ENCODE peak calls at places on chromosomes 11 and 22, in seven cellular contexts. V is stomach, H is prostate gland, B is HCT116, Y is transverse colon, G is HepG2, M is upper lobe of left lung. I is an unnamed sample.

GRCh38 chr11:2933376-2934056 is 4.3 kb upstream of the PHLDA2 start:
- DNase-seq in B (peak; percentile 89), G (no peak), V (peak; percentile 84), M (peak; percentile 95), H (no peak), Y (peak; percentile 70), I (peak; percentile 76)

GRCh38 chr11:76610871-76611475 is 59.6 kb downstream of the LRRC32 start:
- DNase-seq in Y (no peak), G (no peak), B (no peak), H (no peak), M (no peak), V (no peak), I (no peak)

GRCh38 chr11:46475041-46475925 is 83.7 kb upstream of the CHRM4 start:
- DNase-seq in H (no peak), Y (no peak), M (no peak), V (no peak), B (no peak), G (no peak), I (no peak)

GRCh38 chr22:32204856-32205722 is at the start of gene RFPL2:
- DNase-seq in B (peak; percentile 66), G (peak; percentile 61), Y (peak; percentile 32), H (no peak), M (peak; percentile 60), V (no peak), I (no peak)

GRCh38 chr11:48103621-48104561 is 112.7 kb upstream of the OR4B1 start:
- DNase-seq in M (no peak), H (peak; percentile 69), V (no peak), G (peak; percentile 29), B (no peak), Y (peak; percentile 51), I (no peak)

GRCh38 chr11:95764267-95764898 is 25.2 kb downstream of the FAM76B start:
- DNase-seq in Y (no peak), V (no peak), G (peak; percentile 47), H (no peak), B (peak; percentile 27), M (no peak), I (no peak)

GRCh38 chr11:36492724-36493304 is 17.3 kb downstream of the TRAF6 start:
- DNase-seq in M (no peak), B (peak; percentile 42), Y (no peak), V (no peak), G (peak; percentile 35), H (no peak), I (no peak)

GRCh38 chr22:38077595-38077994 is 6.4 kb downstream of the SLC16A8 start:
- DNase-seq in Y (no peak), G (no peak), V (no peak), M (no peak), H (no peak), B (no peak), I (no peak)

GRCh38 chr11:92246637-92247036 is 22.0 kb downstream of the FAT3 start:
- DNase-seq in B (no peak), V (no peak), H (no peak), M (no peak), G (no peak), Y (no peak), I (no peak)

GRCh38 chr11:111376453-111376871 is 2.6 kb downstream of the POU2AF1 start:
- DNase-seq in B (no peak), V (no peak), Y (no peak), G (no peak), H (no peak), M (no peak), I (no peak)

GRCh38 chr22:49618689-49618953 is 209.1 kb downstream of the BRD1 start:
- DNase-seq in V (no peak), B (no peak), H (no peak), M (no peak), Y (no peak), G (no peak), I (no peak)

GRCh38 chr22:22710719-22711531 is 66.5 kb downstream of the GGTLC2 start:
- DNase-seq in Y (peak; percentile 77), G (peak; percentile 15), V (peak; percentile 74), M (peak; percentile 68), H (peak; percentile 58), B (no peak), I (peak; percentile 27)

GRCh38 chr11:46064221-46064620 is 57.0 kb downstream of the PHF21A start:
- DNase-seq in G (no peak), V (no peak), B (no peak), M (no peak), H (no peak), Y (no peak), I (no peak)

GRCh38 chr11:110409174-110409573 is 20.6 kb upstream of the FDX1 start:
- DNase-seq in H (no peak), B (no peak), V (no peak), M (no peak), G (no peak), Y (no peak), I (no peak)

GRCh38 chr11:2661173-2662023 is 38.4 kb downstream of the KCNQ1OT1 start:
- DNase-seq in V (peak; percentile 16), M (no peak), G (no peak), H (no peak), Y (no peak), B (no peak), I (peak; percentile 38)

GRCh38 chr11:70265341-70265740 is 5.1 kb upstream of the PPFIA1 start:
- DNase-seq in G (no peak), Y (no peak), M (no peak), H (no peak), V (no peak), B (no peak), I (no peak)

GRCh38 chr11:40125054-40125453 is 1334.4 kb downstream of the LRRC4C start:
- DNase-seq in H (no peak), M (no peak), Y (no peak), G (no peak), B (no peak), V (no peak), I (no peak)

GRCh38 chr11:106463154-106463553 is 385.7 kb downstream of the AASDHPPT start:
- DNase-seq in B (no peak), H (no peak), G (no peak), M (no peak), Y (no peak), V (no peak), I (no peak)

GRCh38 chr11:351411-351810 is 17.9 kb upstream of the B4GALNT4 start:
- DNase-seq in V (no peak), Y (no peak), H (no peak), B (no peak), M (no peak), G (no peak), I (no peak)

GRCh38 chr11:353315-353857 is 15.9 kb upstream of the B4GALNT4 start:
- DNase-seq in G (peak; percentile 90), B (no peak), M (peak; percentile 82), V (peak; percentile 87), H (peak; percentile 88), Y (peak; percentile 73), I (peak; percentile 85)

GRCh38 chr11:355581-356458 is 13.5 kb upstream of the B4GALNT4 start:
- DNase-seq in M (peak; percentile 91), H (peak; percentile 88), V (peak; percentile 93), Y (peak; percentile 95), G (peak; percentile 90), B (peak; percentile 65), I (peak; percentile 92)

GRCh38 chr11:350723-351255 is 18.5 kb upstream of the B4GALNT4 start:
- DNase-seq in V (no peak), Y (no peak), G (no peak), M (no peak), B (no peak), H (peak; percentile 81), I (no peak)

GRCh38 chr11:352456-353180 is 16.7 kb upstream of the B4GALNT4 start:
- DNase-seq in V (no peak), G (no peak), H (no peak), B (no peak), M (no peak), Y (no peak), I (peak; percentile 35)
- H3K27me3 ChIP-seq in V (no peaks in the 10 kb centered on the region), G (no peaks in the 10 kb centered on the region), H (no peaks in the 10 kb centered on the region), B (no peaks in the 10 kb centered on the region), M (no peaks in the 10 kb centered on the region), Y (no peaks in the 10 kb centered on the region), I (no peaks in the 10 kb centered on the region)

DNA sequence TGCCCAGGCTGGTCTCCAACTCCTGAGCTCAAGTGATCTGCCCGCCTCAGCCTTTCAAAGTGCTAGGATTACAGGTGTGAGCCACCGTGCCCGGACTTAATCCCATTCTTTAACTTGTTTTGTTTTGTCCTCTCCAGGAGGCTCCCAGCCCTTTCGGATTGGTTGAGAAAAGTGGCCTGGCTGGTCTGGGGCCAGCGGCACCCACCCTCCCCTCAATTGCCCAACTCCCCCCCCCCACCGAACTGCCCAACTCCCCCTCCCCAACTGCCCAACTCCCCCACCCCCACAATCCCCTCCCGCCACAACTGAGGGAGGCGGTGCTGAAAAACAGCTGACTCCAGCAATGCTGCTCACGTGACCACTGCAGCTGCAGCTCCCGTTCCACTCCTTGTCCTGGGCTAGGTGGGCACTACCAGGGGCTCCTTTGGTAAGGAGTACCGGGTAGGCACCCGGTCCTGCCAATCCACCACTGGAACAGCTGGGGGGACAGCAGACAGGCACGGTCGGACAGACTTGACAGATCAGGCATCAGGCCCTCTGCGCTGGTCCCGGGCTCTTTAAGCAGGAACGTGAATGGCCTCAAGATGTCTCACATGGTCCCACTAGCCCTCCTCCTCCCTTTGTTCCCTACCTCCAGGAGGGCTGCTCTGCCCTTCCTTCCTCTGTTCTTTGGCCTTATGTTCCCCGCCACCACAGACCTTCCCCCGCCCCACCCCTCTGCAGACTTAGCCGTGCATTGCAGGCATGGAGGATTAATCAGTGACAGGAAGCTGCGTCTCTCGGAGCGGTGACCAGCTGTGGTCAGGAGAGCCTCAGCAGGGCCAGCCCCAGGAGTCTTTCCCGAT is at the start of gene TCN2:
- DNase-seq in G (peak; percentile 41), M (peak; percentile 89), H (peak; percentile 79), Y (peak; percentile 86), V (peak; percentile 74), B (no peak), I (peak; percentile 57)
- TF ChIP-seq POLR2AphosphoS5 in G (no peak), M (peak; percentile 60), H (peak; percentile 67), Y (peak; percentile 44), V (peak; percentile 17), B (peak; percentile 14), I (peak; percentile 10)

DNA sequence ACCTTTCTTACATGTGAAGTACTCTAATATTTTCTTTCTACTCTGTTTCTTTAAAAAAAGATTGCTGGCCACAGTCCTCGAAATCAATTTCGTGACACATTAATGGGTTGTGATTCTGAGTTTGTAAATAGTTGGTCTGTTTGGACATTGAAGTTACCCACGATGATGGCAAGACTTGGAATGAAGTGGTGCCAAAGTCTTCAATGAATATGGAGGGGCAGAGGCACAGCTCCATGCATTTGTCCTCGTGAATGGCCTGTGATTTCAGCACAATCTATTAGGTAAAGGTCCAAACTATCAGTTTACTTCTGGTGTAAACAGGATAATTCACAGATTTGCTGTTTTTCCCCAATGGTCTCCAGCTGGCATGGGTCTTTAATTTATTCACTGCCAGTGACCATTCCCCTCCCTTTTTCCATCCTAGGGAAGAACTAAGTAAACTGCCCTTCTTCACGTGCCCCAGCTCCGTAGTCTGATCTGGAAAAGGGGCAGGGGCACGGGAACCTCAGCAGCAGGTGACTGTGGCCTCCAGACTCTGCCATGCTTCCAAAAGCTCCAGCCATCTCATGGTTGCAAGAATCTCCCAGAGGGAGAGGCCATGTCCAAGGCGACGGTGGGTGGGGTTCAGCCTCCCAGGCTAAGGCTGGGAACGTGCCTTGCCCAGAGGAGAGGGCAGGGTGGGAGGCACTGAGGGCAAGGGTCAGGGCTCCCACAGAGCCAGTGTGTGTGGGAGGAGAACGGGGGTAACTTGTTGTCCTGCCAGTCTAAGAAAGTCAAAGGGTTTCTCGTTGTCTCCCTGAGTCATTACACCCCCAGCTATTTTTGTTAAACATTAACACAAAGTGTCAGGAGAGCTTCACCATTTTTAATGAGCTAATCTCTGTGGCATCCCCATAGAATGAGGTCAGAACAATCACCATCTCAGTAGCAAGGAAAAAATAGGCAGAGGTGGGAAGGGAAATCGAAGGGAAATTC is 16.9 kb upstream of the PEX26 start:
- DNase-seq in V (no peak), H (no peak), B (no peak), M (no peak), Y (peak; percentile 50), G (peak; percentile 88), I (no peak)
- H3K27ac ChIP-seq in V (peak overlapping the region; percentile 50), H (peak overlapping the region; percentile 2), B (no peak overlapping the region), M (no peak overlapping the region), Y (peak overlapping the region; percentile 67), G (peak overlapping the region; percentile 73), I (peak overlapping the region; percentile 62)

GRCh38 chr22:39656495-39657490 is 86.2 kb downstream of the CACNA1I start:
- DNase-seq in H (no peak), B (no peak), Y (no peak), V (no peak), M (no peak), G (no peak), I (no peak)
- H3K27me3 ChIP-seq in H (peaks cover 6% of the 10 kb centered on the region), B (no peaks in the 10 kb centered on the region), Y (peaks cover 59% of the 10 kb centered on the region), V (peaks cover 33% of the 10 kb centered on the region), M (peaks cover 11% of the 10 kb centered on the region), G (peaks cover 3% of the 10 kb centered on the region), I (peaks cover 40% of the 10 kb centered on the region)

I was measured in breast epithelium.